ENCODE peak calls at places on chromosomes 1 and 21, in eight cellular contexts. E is foreskin fibroblast, S is endothelial cell, A is hypothalamus, D is lower lobe of right lung, H is type B pancreatic cell, F is NCI-H1092 treated with DMSO at 0.1 percent for 48 hours, J is OCI-LY7. C is an unnamed sample.

GRCh38 chr1:205484985-205485967 is 19.2 kb upstream of the CDK18 start:
- DNase-seq in F (peak), H (no peak), E (peak), A (no peak), D (peak), S (peak), J (peak), C (peak)

GRCh38 chr1:87473203-87473661 is 144.6 kb downstream of the LMO4 start:
- DNase-seq in H (no peak), D (no peak), J (no peak), A (no peak), F (no peak), E (no peak), S (no peak), C (no peak)

GRCh38 chr1:225735252-225736149 is 42.1 kb upstream of the SRP9 start:
- DNase-seq in H (no peak), D (peak), F (peak), J (no peak), A (no peak), E (peak), S (no peak), C (peak)

GRCh38 chr21:37220433-37220980 is 46.6 kb downstream of the VPS26C start:
- DNase-seq in S (peak), J (no peak), D (no peak), H (no peak), E (peak), A (no peak), F (peak), C (no peak)

GRCh38 chr1:102838016-102838415 is 270.3 kb downstream of the COL11A1 start:
- DNase-seq in F (no peak), H (no peak), S (no peak), D (no peak), E (peak), A (no peak), J (no peak), C (no peak)

GRCh38 chr1:27606708-27607238 is 2.8 kb upstream of the AHDC1 start:
- DNase-seq in A (no peak), H (no peak), F (no peak), D (no peak), S (no peak), E (no peak), J (no peak), C (no peak)

GRCh38 chr1:109906839-109907180 is 3.8 kb upstream of the CSF1 start:
- DNase-seq in D (no peak), J (no peak), H (no peak), E (no peak), F (no peak), S (no peak), A (no peak), C (no peak)

GRCh38 chr1:76374111-76374510 is 299.6 kb downstream of the ST6GALNAC3 start:
- DNase-seq in J (no peak), F (peak), E (no peak), H (no peak), S (no peak), A (no peak), D (no peak), C (no peak)

GRCh38 chr1:76053021-76053420 is 21.5 kb upstream of the ST6GALNAC3 start:
- DNase-seq in A (no peak), J (no peak), E (peak), H (no peak), F (no peak), D (no peak), S (no peak), C (no peak)

GRCh38 chr1:241696172-241696814 is 44.2 kb downstream of the WDR64 start:
- DNase-seq in H (no peak), E (no peak), A (no peak), J (no peak), S (no peak), D (no peak), F (no peak), C (no peak)

GRCh38 chr1:5975133-5975880 is 16.9 kb downstream of the NPHP4 start:
- DNase-seq in H (no peak), F (peak), E (peak), J (peak), D (no peak), A (peak), S (peak), C (no peak)

GRCh38 chr1:228101994-228102790 is 933 bp downstream of the C1orf35 start:
- DNase-seq in J (peak), E (peak), F (peak), H (no peak), A (no peak), D (no peak), S (peak), C (peak)

GRCh38 chr1:192538407-192539311 is 36.9 kb upstream of the RGS1 start:
- DNase-seq in A (no peak), D (no peak), J (peak), S (no peak), E (peak), H (no peak), F (no peak), C (no peak)

GRCh38 chr1:44377925-44378784 is 23.1 kb upstream of the ERI3 start:
- DNase-seq in E (peak), H (no peak), S (peak), D (peak), J (peak), F (peak), A (no peak), C (peak)

GRCh38 chr1:6897138-6897537 is 111.9 kb downstream of the CAMTA1 start:
- DNase-seq in A (no peak), J (no peak), S (no peak), E (no peak), F (no peak), H (no peak), D (no peak), C (no peak)

GRCh38 chr1:155657463-155657862 is 31.1 kb downstream of the YY1AP1 start:
- DNase-seq in D (no peak), F (peak), S (no peak), J (no peak), A (no peak), E (no peak), H (no peak), C (no peak)

GRCh38 chr1:172125812-172126430 is 284.6 kb downstream of the DNM3 start:
- DNase-seq in J (no peak), E (no peak), A (no peak), F (no peak), S (no peak), D (no peak), H (no peak), C (no peak)

GRCh38 chr1:220335668-220336067 is 63.4 kb upstream of the RAB3GAP2 start:
- DNase-seq in A (no peak), H (no peak), S (no peak), J (no peak), F (peak), E (no peak), D (peak), C (no peak)

GRCh38 chr1:64172458-64172983 is 30.9 kb upstream of the UBE2U start:
- DNase-seq in H (no peak), A (no peak), S (no peak), D (no peak), F (peak), J (no peak), E (peak), C (no peak)

GRCh38 chr1:184768467-184768866 is 13.8 kb upstream of the EDEM3 start:
- DNase-seq in E (no peak), F (no peak), A (no peak), S (no peak), H (no peak), D (no peak), J (no peak), C (no peak)

GRCh38 chr1:181133441-181133951 is 45.0 kb downstream of the IER5 start:
- DNase-seq in H (no peak), J (no peak), E (no peak), D (no peak), S (no peak), F (no peak), A (no peak), C (no peak)

GRCh38 chr1:195740862-195741261 is 867.4 kb downstream of the KCNT2 start:
- DNase-seq in F (no peak), H (no peak), E (no peak), J (no peak), S (no peak), A (no peak), D (no peak), C (no peak)

GRCh38 chr1:176111835-176112234 is 95.3 kb downstream of the COP1 start:
- DNase-seq in J (no peak), H (no peak), F (no peak), S (no peak), D (no peak), A (no peak), E (peak), C (no peak)

GRCh38 chr1:205681364-205681763 is 1.1 kb upstream of the SLC45A3 start:
- DNase-seq in A (no peak), H (no peak), E (no peak), F (no peak), D (no peak), S (no peak), J (no peak), C (no peak)

GRCh38 chr1:113042336-113043143 is 30.5 kb upstream of the LRIG2 start:
- DNase-seq in F (peak), J (peak), H (peak), S (peak), E (peak), D (peak), A (peak), C (peak)